ENCODE peak calls at places on chromosomes 12 and 14, in six cellular contexts. K, H, X, Z, A and U are unnamed samples.
A peak's percentile ranks its signal among the peaks of the same experiment; 100 is the strongest.

GRCh38 chr14:39946796-39947195 is 514.6 kb upstream of the FBXO33 start:
- DNase-seq in K (no peak), H (no peak), X (no peak), Z (no peak), A (no peak), U (no peak)

GRCh38 chr12:113571713-113572112 is 100.0 kb upstream of the LHX5 start:
- DNase-seq in K (no peak), H (no peak), X (no peak), Z (no peak), A (no peak), U (no peak)

GRCh38 chr12:44774815-44775411 is 101.2 kb downstream of the NELL2 start:
- DNase-seq in K (peak; percentile 60), H (no peak), X (peak; percentile 13), Z (peak; percentile 6), A (no peak), U (peak; percentile 24)

GRCh38 chr12:84910549-84911241 is 1.9 kb downstream of the SLC6A15 start:
- DNase-seq in K (no peak), H (no peak), X (no peak), Z (peak; percentile 53), A (peak; percentile 60), U (peak; percentile 63)

GRCh38 chr14:36130186-36130585 is 46.3 kb downstream of the PTCSC3 start:
- DNase-seq in K (no peak), H (no peak), X (no peak), Z (no peak), A (no peak), U (no peak)

GRCh38 chr12:11716794-11717532 is 67.5 kb downstream of the ETV6 start:
- DNase-seq in K (no peak), H (no peak), X (no peak), Z (no peak), A (peak; percentile 73), U (peak; percentile 65)

GRCh38 chr12:89309815-89310214 is 42.5 kb downstream of the DUSP6 start:
- DNase-seq in K (no peak), H (no peak), X (no peak), Z (no peak), A (no peak), U (no peak)

GRCh38 chr14:75280831-75281690 is 2.4 kb downstream of the FOS start:
- DNase-seq in K (peak; percentile 41), H (no peak), X (peak; percentile 54), Z (no peak), A (no peak), U (peak; percentile 50)

GRCh38 chr12:112111931-112112330 is 3.3 kb upstream of the NAA25 start:
- DNase-seq in K (peak; percentile 19), H (no peak), X (no peak), Z (no peak), A (no peak), U (no peak)

GRCh38 chr14:19800282-19801117 is 3.1 kb upstream of the OR4N2 start:
- DNase-seq in K (no peak), H (no peak), X (no peak), Z (peak; percentile 82), A (no peak), U (no peak)

GRCh38 chr14:101947577-101947903 is 16.8 kb upstream of the DYNC1H1 start:
- DNase-seq in K (no peak), H (no peak), X (no peak), Z (no peak), A (peak; percentile 52), U (no peak)

GRCh38 chr12:25518512-25518911 is 34.6 kb downstream of the LMNTD1 start:
- DNase-seq in K (no peak), H (no peak), X (no peak), Z (no peak), A (no peak), U (peak; percentile 55)

GRCh38 chr12:7460375-7461259 is 16.7 kb upstream of the CD163L1 start:
- DNase-seq in K (peak; percentile 66), H (no peak), X (peak; percentile 60), Z (peak; percentile 15), A (peak; percentile 23), U (peak; percentile 65)

GRCh38 chr12:23535441-23535840 is 414.0 kb downstream of the SOX5 start:
- DNase-seq in K (no peak), H (no peak), X (no peak), Z (no peak), A (no peak), U (no peak)

GRCh38 chr12:85835417-85835809 is 796 bp downstream of the RASSF9 start:
- DNase-seq in K (no peak), H (no peak), X (no peak), Z (no peak), A (no peak), U (peak; percentile 66)

GRCh38 chr12:122646568-122647220 is 56.5 kb downstream of the HCAR2 start:
- DNase-seq in K (no peak), H (no peak), X (peak; percentile 22), Z (no peak), A (no peak), U (peak; percentile 84)

GRCh38 chr12:52032431-52032796 is 18.8 kb upstream of the NR4A1 start:
- DNase-seq in K (no peak), H (no peak), X (peak; percentile 95), Z (no peak), A (peak; percentile 52), U (peak; percentile 91)

GRCh38 chr12:14828896-14829295 is 14.4 kb downstream of the ART4 start:
- DNase-seq in K (no peak), H (no peak), X (no peak), Z (no peak), A (no peak), U (peak; percentile 15)

GRCh38 chr12:124422142-124422569 is 127.3 kb downstream of the RFLNA start:
- DNase-seq in K (peak; percentile 52), H (no peak), X (no peak), Z (peak; percentile 16), A (peak; percentile 89), U (peak; percentile 46)

GRCh38 chr14:88322505-88323085 is 474 bp downstream of the KCNK10 start:
- DNase-seq in K (no peak), H (no peak), X (no peak), Z (no peak), A (no peak), U (no peak)

GRCh38 chr12:107843351-107844311 is 69.1 kb downstream of the ASCL4 start:
- DNase-seq in K (no peak), H (no peak), X (no peak), Z (no peak), A (no peak), U (peak; percentile 53)

GRCh38 chr14:61813101-61813596 is 50.9 kb downstream of the SNAPC1 start:
- DNase-seq in K (no peak), H (no peak), X (no peak), Z (no peak), A (no peak), U (peak; percentile 20)

GRCh38 chr14:94992046-94992445 is 165.3 kb downstream of the DICER1 start:
- DNase-seq in K (no peak), H (no peak), X (no peak), Z (no peak), A (no peak), U (peak; percentile 39)